ENCODE peak calls at places on chromosomes 7 and 10, in four cellular contexts. J is K562, U is GM12878, A is SK-N-SH. S is an unnamed sample. For H3K79me2, the result is how much of the 10 kb centered on the place peaks cover.

GRCh38 chr7:129617607-129618006 is 6.1 kb downstream of the NRF1 start:
- DNase-seq in J (peak), U (no peak), A (no peak), S (no peak)

GRCh38 chr10:78964952-78965633 is 103.7 kb upstream of the ZMIZ1 start:
- DNase-seq in J (peak), U (no peak), A (peak), S (peak)

GRCh38 chr7:2051708-2052656 is 180.8 kb downstream of the MAD1L1 start:
- DNase-seq in J (no peak), U (no peak), A (no peak), S (no peak)

GRCh38 chr7:114988755-114989154 is 66.9 kb downstream of the MDFIC start:
- DNase-seq in J (no peak), U (no peak), A (no peak), S (no peak)

GRCh38 chr7:44281811-44282600 is 43.4 kb downstream of the CAMK2B start:
- DNase-seq in J (no peak), U (no peak), A (peak), S (no peak)

GRCh38 chr7:66050990-66051424 is 24.6 kb upstream of the ASL start:
- DNase-seq in J (no peak), U (no peak), A (no peak), S (peak)

GRCh38 chr7:27183682-27184341 is 1.2 kb downstream of the HOXA11 start:
- DNase-seq in J (no peak), U (no peak), A (peak), S (no peak)

GRCh38 chr10:94129393-94130130 is 135.8 kb downstream of the PLCE1 start:
- DNase-seq in J (no peak), U (no peak), A (no peak), S (no peak)

GRCh38 chr10:5550621-5551530 is 26.1 kb downstream of the CALML3 start:
- DNase-seq in J (no peak), U (no peak), A (no peak), S (no peak)

GRCh38 chr10:11180228-11180627 is 162.6 kb downstream of the CELF2 start:
- DNase-seq in J (peak), U (no peak), A (no peak), S (no peak)

GRCh38 chr10:70551971-70552422 is 50.5 kb downstream of the PRF1 start:
- DNase-seq in J (no peak), U (no peak), A (no peak), S (peak)

GRCh38 chr10:128996092-128996491 is 470.9 kb upstream of the MGMT start:
- DNase-seq in J (no peak), U (no peak), A (no peak), S (no peak)

GRCh38 chr7:158289761-158290523 is 297.7 kb downstream of the PTPRN2 start:
- DNase-seq in J (no peak), U (no peak), A (no peak), S (no peak)

GRCh38 chr10:57562211-57562610 is 705.5 kb downstream of the IPMK start:
- DNase-seq in J (no peak), U (no peak), A (no peak), S (no peak)

GRCh38 chr7:85774931-85775330 is 588.1 kb upstream of the SEMA3D start:
- DNase-seq in J (no peak), U (no peak), A (no peak), S (no peak)

GRCh38 chr7:85004402-85004801 is 182.5 kb downstream of the SEMA3D start:
- DNase-seq in J (no peak), U (no peak), A (no peak), S (no peak)

GRCh38 chr10:100183482-100183881 is 2.3 kb downstream of the ERLIN1 start:
- DNase-seq in J (no peak), U (no peak), A (no peak), S (peak)

GRCh38 chr7:46291601-46292150 is 370.6 kb upstream of the IGFBP3 start:
- DNase-seq in J (no peak), U (peak), A (no peak), S (no peak)

GRCh38 chr7:37448057-37448636 is 517 bp downstream of the ELMO1 start:
- DNase-seq in J (no peak), U (no peak), A (peak), S (no peak)

GRCh38 chr10:17394854-17395253 is 59.5 kb downstream of the ST8SIA6 start:
- DNase-seq in J (no peak), U (no peak), A (no peak), S (no peak)

GRCh38 chr10:73907841-73908517 is 3.0 kb upstream of the PLAU start:
- DNase-seq in J (peak), U (no peak), A (no peak), S (no peak)

GRCh38 chr10:47206449-47207279 is 93.3 kb upstream of the GDF10 start:
- DNase-seq in J (no peak), U (no peak), A (no peak), S (no peak)

GRCh38 chr10:91798736-91799579 is 732 bp downstream of the TNKS2 start:
- DNase-seq in J (peak), U (no peak), A (no peak), S (peak)

GRCh38 chr7:20365486-20365885 is 34.8 kb downstream of the ITGB8 start:
- DNase-seq in J (no peak), U (no peak), A (peak), S (no peak)

GRCh38 chr7:155942226-155942950 is 130.1 kb upstream of the SHH start:
- DNase-seq in J (no peak), U (no peak), A (no peak), S (no peak)

GRCh38 chr10:100348389-100348927 is 1.4 kb downstream of the SCD start:
- DNase-seq in J (no peak), U (no peak), A (no peak), S (no peak)

GRCh38 chr7:141200191-141201108 is 126.6 kb downstream of the TMEM178B start:
- DNase-seq in J (no peak), U (no peak), A (no peak), S (no peak)

GRCh38 chr10:128173383-128173782 is 47.2 kb upstream of the MKI67 start:
- DNase-seq in J (no peak), U (no peak), A (no peak), S (peak)

GRCh38 chr10:72255977-72256729 is 17.6 kb upstream of the DDIT4 start:
- DNase-seq in J (no peak), U (no peak), A (no peak), S (no peak)

GRCh38 chr10:60549686-60550085 is 160.0 kb upstream of the ANK3 start:
- DNase-seq in J (no peak), U (no peak), A (no peak), S (peak)

GRCh38 chr7:51316666-51317581 is at the start of gene COBL:
- DNase-seq in J (peak), U (no peak), A (no peak), S (no peak)

GRCh38 chr7:95509199-95509598 is 23.5 kb downstream of the ASB4 start:
- DNase-seq in J (no peak), U (no peak), A (peak), S (peak)

GRCh38 chr7:9557853-9558252 is 1124.4 kb downstream of the NXPH1 start:
- DNase-seq in J (no peak), U (no peak), A (peak), S (no peak)

GRCh38 chr10:89310092-89310886 is 8.4 kb downstream of the IFIT2 start:
- DNase-seq in J (no peak), U (no peak), A (no peak), S (no peak)

GRCh38 chr10:98268694-98269386 is 846 bp upstream of the LOXL4 start:
- DNase-seq in J (peak), U (no peak), A (no peak), S (peak)

GRCh38 chr10:15293862-15294835 is 76.9 kb downstream of the FAM171A1 start:
- DNase-seq in J (no peak), U (no peak), A (no peak), S (no peak)

GRCh38 chr10:97760461-97761257 is 11.1 kb downstream of the SFRP5 start:
- DNase-seq in J (no peak), U (no peak), A (no peak), S (no peak)

GRCh38 chr10:5033061-5033770 is 29.6 kb upstream of the AKR1C2 start:
- DNase-seq in J (peak), U (no peak), A (no peak), S (no peak)

GRCh38 chr7:89517815-89518214 is 636.5 kb upstream of the STEAP1 start:
- DNase-seq in J (no peak), U (no peak), A (no peak), S (no peak)
- TF ChIP-seq MXI1 in J (no peak), U (no peak), A (no peak), S (no peak)

GRCh38 chr10:21677551-21677950 is 143.5 kb downstream of the MLLT10 start:
- DNase-seq in J (no peak), U (no peak), A (no peak), S (no peak)
- H3K79me2 ChIP-seq in J (under half), U (under half), A (under half), S (under half)

GRCh38 chr10:28913850-28914249 is 236.5 kb downstream of the BAMBI start:
- DNase-seq in J (no peak), U (no peak), A (no peak), S (peak)

GRCh38 chr10:28909875-28910274 is 232.6 kb downstream of the BAMBI start:
- DNase-seq in J (no peak), U (no peak), A (no peak), S (no peak)

GRCh38 chr10:28913436-28913835 is 236.1 kb downstream of the BAMBI start:
- DNase-seq in J (no peak), U (no peak), A (no peak), S (no peak)

GRCh38 chr10:28912017-28912783 is 234.9 kb downstream of the BAMBI start:
- DNase-seq in J (no peak), U (no peak), A (no peak), S (no peak)

GRCh38 chr10:28910960-28911359 is 233.6 kb downstream of the BAMBI start:
- DNase-seq in J (no peak), U (no peak), A (no peak), S (no peak)
- TF ChIP-seq MXI1 in J (no peak), U (no peak), A (no peak), S (no peak)

DNA sequence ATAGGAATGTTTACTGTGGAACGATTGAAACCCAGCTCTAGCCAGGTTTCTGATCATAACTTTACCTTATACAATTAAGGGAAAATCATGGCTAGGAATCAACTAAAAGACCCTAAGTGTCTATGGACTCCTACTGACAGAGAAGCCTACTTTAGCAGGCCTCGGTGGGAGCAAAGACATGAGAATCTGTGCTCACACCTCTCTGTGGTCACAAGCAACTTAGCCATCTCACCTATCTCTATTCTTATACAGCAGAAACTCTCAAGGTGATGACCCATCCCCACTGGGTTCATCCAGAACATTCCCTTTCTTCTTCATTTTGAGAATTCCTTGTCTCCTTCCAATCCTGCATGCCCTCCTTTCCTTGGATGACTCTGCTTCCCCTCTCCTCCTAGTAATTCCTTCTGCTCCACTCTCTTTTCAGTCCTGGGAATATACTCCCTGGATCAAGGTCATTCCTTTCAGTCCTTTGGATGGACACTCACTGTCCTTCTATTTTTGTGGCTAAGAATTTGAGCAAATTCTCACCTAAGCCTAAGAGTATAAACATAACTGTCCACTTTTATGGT is 2.9 kb downstream of the BLNK start:
- DNase-seq in J (no peak), U (no peak), A (no peak), S (no peak)
- H3K79me2 ChIP-seq in J (under half), U (half or more), A (under half), S (under half)

GRCh38 chr10:132880148-132880981 is 62.0 kb downstream of the CFAP46 start:
- DNase-seq in J (no peak), U (no peak), A (no peak), S (no peak)
- TF ChIP-seq MXI1 in J (no peak), U (no peak), A (no peak), S (no peak)

GRCh38 chr10:124653811-124654651 is 90.1 kb downstream of the FAM53B start:
- DNase-seq in J (no peak), U (no peak), A (no peak), S (no peak)
- H3K79me2 ChIP-seq in J (under half), U (under half), A (under half), S (under half)